ENCODE peak calls at places on chromosome X, in four cellular contexts. L is upper lobe of right lung, E is gastrocnemius medialis, Q is cardiac muscle cell. S is an unnamed sample.

GRCh38 chrX:153395613-153396319 is 5.4 kb downstream of the PNMA6E start:
- DNase-seq in E (no peak), Q (no peak), L (no peak), S (no peak)

GRCh38 chrX:109448539-109448938 is 33.3 kb downstream of the GUCY2F start:
- DNase-seq in E (no peak), L (no peak), Q (no peak), S (no peak)

GRCh38 chrX:49793686-49794085 is 35.4 kb upstream of the PAGE4 start:
- DNase-seq in L (no peak), E (no peak), Q (no peak), S (no peak)

GRCh38 chrX:10240918-10241317 is 84.1 kb downstream of the CLCN4 start:
- DNase-seq in L (no peak), E (no peak), Q (no peak), S (no peak)

GRCh38 chrX:102517331-102517730 is 792 bp upstream of the TMSB15A start:
- DNase-seq in Q (no peak), E (no peak), L (no peak), S (no peak)

GRCh38 chrX:134013092-134013497 is 27.7 kb upstream of the GPC3 start:
- DNase-seq in L (no peak), Q (no peak), E (no peak), S (no peak)

GRCh38 chrX:119552508-119552907 is 12.7 kb downstream of the STEEP1 start:
- DNase-seq in E (no peak), Q (no peak), L (no peak), S (no peak)

GRCh38 chrX:134144231-134144630 is 92.8 kb upstream of the CCDC160 start:
- DNase-seq in L (no peak), E (no peak), Q (peak; percentile 28), S (no peak)

GRCh38 chrX:53223955-53224859 is 800 bp downstream of the KDM5C start:
- DNase-seq in Q (peak; percentile 33), E (no peak), L (no peak), S (no peak)

GRCh38 chrX:100911731-100912130 is 17.0 kb downstream of the XKRX start:
- DNase-seq in E (no peak), L (no peak), Q (no peak), S (no peak)

GRCh38 chrX:95703696-95704095 is 980.9 kb upstream of the DIAPH2 start:
- DNase-seq in L (no peak), Q (no peak), E (no peak), S (no peak)

GRCh38 chrX:413322-414201 is 26.9 kb upstream of the PPP2R3B start:
- DNase-seq in L (no peak), E (peak; percentile 15), Q (peak; percentile 69), S (no peak)

GRCh38 chrX:115234220-115234557 is 293 bp upstream of the LRCH2 start:
- DNase-seq in L (no peak), Q (no peak), E (no peak), S (no peak)

GRCh38 chrX:103782640-103783039 is 6.0 kb downstream of the PLP1 start:
- DNase-seq in L (no peak), E (no peak), Q (no peak), S (no peak)

GRCh38 chrX:7801706-7802105 is 41.3 kb upstream of the VCX start:
- DNase-seq in Q (no peak), E (no peak), L (no peak), S (no peak)
- H3K4me1 ChIP-seq in Q (no peaks in the 10 kb centered on the region), E (no peaks in the 10 kb centered on the region), L (no peaks in the 10 kb centered on the region), S (no peaks in the 10 kb centered on the region)

DNA sequence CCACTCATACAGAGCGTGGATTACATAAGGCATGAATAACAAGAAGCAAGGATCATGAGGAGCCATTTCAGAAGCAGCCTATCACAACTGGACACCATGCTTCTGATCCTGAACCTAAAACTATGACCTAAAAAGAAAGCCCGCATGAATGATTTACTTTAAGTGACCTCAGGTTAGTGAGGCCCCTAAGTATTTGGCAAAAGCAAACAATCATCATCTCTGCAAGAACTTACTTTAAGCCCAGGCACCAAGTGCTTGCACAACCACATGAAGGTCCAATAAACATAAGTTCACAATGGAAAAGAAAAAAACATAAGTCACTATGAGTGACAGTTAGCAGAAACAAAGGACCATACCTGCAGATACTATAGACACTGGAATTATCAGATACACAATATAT is 7.9 kb upstream of the MBTPS2 start:
- DNase-seq in E (no peak), Q (no peak), L (no peak), S (no peak)
- TF ChIP-seq CTCF in E (no peak), Q (no peak), L (no peak), S (no peak)

GRCh38 chrX:47568656-47569295 is 7.8 kb downstream of the ARAF start:
- DNase-seq in Q (peak; percentile 17), L (no peak), E (no peak), S (no peak)
- H3K36me3 ChIP-seq in Q (peaks cover 4% of the 10 kb centered on the region), L (peaks cover 43% of the 10 kb centered on the region), E (peaks cover 57% of the 10 kb centered on the region), S (peaks cover 16% of the 10 kb centered on the region)

DNA sequence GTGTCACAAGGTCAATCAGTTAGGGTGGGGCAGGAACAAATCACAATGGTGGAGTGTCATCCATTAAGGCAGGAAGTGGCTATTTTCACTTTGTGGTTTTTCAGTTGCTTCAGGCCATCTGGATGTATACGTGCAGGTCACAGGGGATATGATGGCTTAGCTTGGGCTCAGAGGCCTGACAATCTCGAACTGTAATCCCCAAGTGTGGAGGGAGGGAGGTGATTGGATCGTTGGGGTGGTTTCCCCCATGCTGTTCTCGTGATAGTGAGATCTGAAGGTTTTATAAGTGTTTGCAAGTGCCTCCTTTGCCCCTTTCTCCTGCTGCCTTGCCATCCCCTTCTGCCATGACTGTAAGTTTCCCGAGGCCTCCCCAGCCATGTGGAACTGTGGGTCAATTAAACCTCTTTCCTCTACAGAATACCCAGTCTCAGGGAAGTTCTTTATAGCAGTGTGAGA is 36.7 kb upstream of the STS start:
- DNase-seq in E (no peak), Q (no peak), L (no peak), S (no peak)
- H3K4me1 ChIP-seq in E (peaks cover 11% of the 10 kb centered on the region), Q (peaks cover 3% of the 10 kb centered on the region), L (no peaks in the 10 kb centered on the region), S (no peaks in the 10 kb centered on the region)

DNA sequence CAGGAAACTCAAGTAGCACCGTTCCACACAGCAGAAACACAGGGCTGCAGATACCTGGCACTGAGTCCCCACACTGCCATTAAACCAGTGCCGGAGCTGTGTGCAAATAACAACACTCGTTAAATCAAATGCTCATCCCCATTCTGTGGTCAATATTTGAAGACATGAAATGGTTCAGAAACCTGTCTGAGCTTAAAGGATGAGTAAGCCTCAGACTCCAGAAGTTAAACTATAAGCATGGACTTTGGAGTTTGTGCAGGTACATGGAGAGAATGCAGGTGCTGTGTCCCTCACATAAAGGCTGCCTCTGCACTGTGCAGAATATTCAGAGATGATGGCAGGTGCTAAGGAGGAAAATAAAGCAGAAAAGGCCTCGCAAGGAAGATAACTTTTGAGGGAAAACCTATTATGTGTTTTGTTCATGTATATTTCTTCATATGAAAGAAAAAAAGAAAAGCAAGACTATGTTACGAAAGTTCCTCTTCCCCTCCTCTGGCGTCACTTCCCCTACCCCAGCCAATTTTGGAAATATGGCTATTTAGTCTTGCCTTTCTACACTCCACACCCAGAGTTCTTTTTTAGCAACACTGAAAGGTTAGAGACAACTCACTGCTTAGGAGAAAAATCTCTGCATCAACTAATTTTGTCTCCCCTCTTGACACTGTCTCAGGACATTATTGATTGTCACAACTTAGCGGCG is 4.6 kb downstream of the MPP1 start:
- DNase-seq in E (no peak), Q (no peak), L (no peak), S (no peak)
- TF ChIP-seq CTCF in E (no peak), Q (no peak), L (no peak), S (no peak)

S was measured in thoracic aorta.